ENCODE peak calls at places on chromosome 11, in five cellular contexts. W, T, A, U and Y are unnamed samples.

GRCh38 chr11:15541079-15541478 is 426.4 kb downstream of the INSC start:
- DNase-seq in W (no peak), T (no peak), A (no peak), U (no peak), Y (no peak)

GRCh38 chr11:102267602-102268001 is 49.7 kb upstream of the BIRC3 start:
- DNase-seq in W (peak), T (no peak), A (no peak), U (no peak), Y (peak)

GRCh38 chr11:125332821-125333220 is 163.2 kb downstream of the FEZ1 start:
- DNase-seq in W (no peak), T (no peak), A (no peak), U (no peak), Y (no peak)

GRCh38 chr11:67451658-67451976 is 912 bp downstream of the GPR152 start:
- DNase-seq in W (no peak), T (no peak), A (no peak), U (no peak), Y (no peak)

GRCh38 chr11:77100166-77101042 is 2.2 kb upstream of the OMP start:
- DNase-seq in W (no peak), T (peak), A (no peak), U (no peak), Y (no peak)

GRCh38 chr11:83051760-83052671 is 19.7 kb downstream of the RAB30 start:
- DNase-seq in W (peak), T (no peak), A (no peak), U (no peak), Y (peak)

GRCh38 chr11:2399488-2400068 is 972 bp upstream of the TSSC4 start:
- DNase-seq in W (peak), T (no peak), A (no peak), U (no peak), Y (no peak)

GRCh38 chr11:66101055-66101454 is 31.0 kb downstream of the PACS1 start:
- DNase-seq in W (no peak), T (no peak), A (no peak), U (no peak), Y (no peak)

GRCh38 chr11:128908391-128909246 is 17.5 kb downstream of the KCNJ5 start:
- DNase-seq in W (peak), T (peak), A (no peak), U (peak), Y (peak)

GRCh38 chr11:10742460-10743208 is 8.4 kb upstream of the CTR9 start:
- DNase-seq in W (peak), T (no peak), A (no peak), U (no peak), Y (peak)

GRCh38 chr11:76666408-76666807 is 4.1 kb downstream of the LRRC32 start:
- DNase-seq in W (peak), T (peak), A (no peak), U (no peak), Y (peak)

GRCh38 chr11:68704887-68705286 is 20.5 kb downstream of the GAL start:
- DNase-seq in W (peak), T (no peak), A (no peak), U (no peak), Y (no peak)

GRCh38 chr11:97428247-97428646 is 1038.4 kb downstream of the JRKL start:
- DNase-seq in W (no peak), T (no peak), A (no peak), U (no peak), Y (no peak)

GRCh38 chr11:90705661-90706060 is 482.8 kb upstream of the CHORDC1 start:
- DNase-seq in W (peak), T (no peak), A (no peak), U (no peak), Y (peak)

GRCh38 chr11:67119577-67120391 is 721 bp downstream of the KDM2A start:
- DNase-seq in W (no peak), T (no peak), A (peak), U (no peak), Y (peak)

GRCh38 chr11:72179049-72179803 is 12.7 kb upstream of the FOLR1 start:
- DNase-seq in W (no peak), T (no peak), A (no peak), U (no peak), Y (no peak)

GRCh38 chr11:60950024-60950423 is 2.0 kb downstream of the SLC15A3 start:
- DNase-seq in W (no peak), T (no peak), A (no peak), U (no peak), Y (no peak)

GRCh38 chr11:114395776-114396175 is 4.5 kb downstream of the C11orf71 start:
- DNase-seq in W (peak), T (no peak), A (no peak), U (peak), Y (no peak)

GRCh38 chr11:91761406-91762027 is 463.1 kb upstream of the FAT3 start:
- DNase-seq in W (no peak), T (no peak), A (no peak), U (no peak), Y (no peak)

GRCh38 chr11:9574806-9575530 is 1.5 kb downstream of the WEE1 start:
- DNase-seq in W (peak), T (no peak), A (no peak), U (peak), Y (peak)

GRCh38 chr11:58788355-58789023 is 56.0 kb downstream of the GLYATL2 start:
- DNase-seq in W (peak), T (no peak), A (peak), U (peak), Y (peak)

GRCh38 chr11:62592216-62592815 is 993 bp upstream of the TUT1 start:
- DNase-seq in W (no peak), T (no peak), A (no peak), U (no peak), Y (no peak)

GRCh38 chr11:66338276-66339162 is 2.3 kb upstream of the RIN1 start:
- DNase-seq in W (no peak), T (no peak), A (no peak), U (no peak), Y (no peak)

GRCh38 chr11:35893796-35894475 is 49.9 kb upstream of the LDLRAD3 start:
- DNase-seq in W (peak), T (no peak), A (no peak), U (no peak), Y (peak)

GRCh38 chr11:102989379-102990047 is 34.0 kb upstream of the MMP13 start:
- DNase-seq in W (peak), T (no peak), A (no peak), U (no peak), Y (peak)

GRCh38 chr11:88284306-88285057 is 53.1 kb downstream of the CTSC start:
- DNase-seq in W (peak), T (no peak), A (no peak), U (no peak), Y (peak)

GRCh38 chr11:14746857-14747256 is 103.3 kb downstream of the PDE3B start:
- DNase-seq in W (no peak), T (no peak), A (no peak), U (no peak), Y (no peak)

GRCh38 chr11:60777572-60777971 is 7.6 kb upstream of the MS4A10 start:
- DNase-seq in W (peak), T (no peak), A (no peak), U (no peak), Y (peak)

GRCh38 chr11:116073854-116074837 is 569.9 kb upstream of the CADM1 start:
- DNase-seq in W (peak), T (no peak), A (peak), U (no peak), Y (peak)

GRCh38 chr11:111586305-111586915 is 15.8 kb upstream of the SIK2 start:
- DNase-seq in W (peak), T (no peak), A (peak), U (peak), Y (peak)
- TF ChIP-seq CTCF in W (peak), T (peak), A (peak), U (peak), Y (peak)

GRCh38 chr11:32280339-32280738 is 155.0 kb downstream of the WT1 start:
- DNase-seq in W (no peak), T (no peak), A (no peak), U (no peak), Y (no peak)

DNA sequence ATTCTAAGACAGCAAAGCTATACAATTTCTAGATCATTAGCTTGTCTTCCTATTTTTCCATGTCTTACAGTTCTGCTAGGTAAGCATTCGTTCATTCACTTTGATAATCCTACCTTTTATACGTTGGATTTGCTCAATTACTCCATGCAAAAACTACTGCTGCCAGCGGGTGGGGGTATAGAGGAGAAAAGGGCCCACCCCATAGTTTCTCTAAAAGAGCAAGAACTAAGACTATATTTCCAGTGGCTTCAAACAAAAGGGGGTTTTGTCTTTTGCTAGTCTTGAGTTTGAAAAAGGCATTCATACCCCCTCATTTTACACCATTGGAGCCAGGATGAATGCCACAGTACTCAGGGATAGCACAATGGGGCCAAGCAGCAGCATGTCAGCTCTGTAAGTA is 155.7 kb downstream of the WT1 start:
- DNase-seq in W (peak), T (no peak), A (no peak), U (no peak), Y (no peak)
- TF ChIP-seq CTCF in W (peak), T (no peak), A (no peak), U (no peak), Y (peak)

DNA sequence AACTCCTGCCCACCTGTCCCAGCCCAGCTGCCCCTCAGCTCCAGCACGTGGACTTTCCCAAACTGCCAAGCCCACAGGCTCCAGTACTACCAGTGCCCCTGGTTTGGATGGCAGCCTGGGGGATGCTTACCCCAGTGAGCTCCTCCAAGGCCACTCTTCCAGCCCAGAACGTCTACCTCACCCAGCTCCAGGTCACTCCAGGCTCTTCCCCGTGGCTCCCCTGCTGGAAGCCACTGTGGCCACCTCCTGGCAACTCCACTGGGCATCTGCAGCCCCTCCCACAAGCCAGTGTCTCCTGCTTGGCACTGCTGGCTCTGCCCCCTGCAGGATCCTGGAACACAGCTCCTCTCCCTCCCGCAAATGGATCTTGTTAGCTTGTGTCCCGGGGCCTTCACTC is 29.3 kb downstream of the LMO1 start:
- DNase-seq in W (no peak), T (no peak), A (no peak), U (peak), Y (no peak)
- TF ChIP-seq CTCF in W (no peak), T (no peak), A (no peak), U (peak), Y (no peak)

GRCh38 chr11:70367071-70367470 is 31.3 kb upstream of the CTTN start:
- DNase-seq in W (peak), T (no peak), A (no peak), U (no peak), Y (no peak)
- TF ChIP-seq CTCF in W (peak), T (no peak), A (no peak), U (no peak), Y (no peak)